ENCODE peak calls at places on chromosomes 6 and 20, in nine cellular contexts. J is tibial nerve; K is AG20443; V is thyroid gland; N is heart right ventricle; L is nucleus accumbens; B is GM12865; A is ureter; W is stimulated activated CD4-positive, alpha-beta T cell treated with anti-CD3 and anti-CD28 coated beads, Interleukin-1b, Interleukin-23, amount 100 ng/mL, for 1 hour. Y is an unnamed sample.

GRCh38 chr20:37294262-37294981 is 5.0 kb downstream of the MANBAL start:
- DNase-seq in J (no peak), K (no peak), V (no peak), N (no peak), L (no peak), B (no peak), A (no peak), W (no peak), Y (no peak)

GRCh38 chr6:165031491-165031890 is 277.9 kb downstream of the C6orf118 start:
- DNase-seq in J (no peak), K (no peak), V (no peak), N (no peak), L (no peak), B (no peak), A (no peak), W (no peak), Y (no peak)

GRCh38 chr6:134145786-134146185 is 93.4 kb upstream of the SLC2A12 start:
- DNase-seq in J (no peak), K (no peak), V (no peak), N (no peak), L (no peak), B (peak), A (no peak), W (no peak), Y (no peak)

GRCh38 chr6:53410508-53411258 is 61.9 kb upstream of the ELOVL5 start:
- DNase-seq in J (no peak), K (peak), V (peak), N (peak), L (no peak), B (peak), A (no peak), W (peak), Y (no peak)

GRCh38 chr20:40009542-40009941 is 679.5 kb downstream of the MAFB start:
- DNase-seq in J (no peak), K (no peak), V (no peak), N (no peak), L (no peak), B (no peak), A (no peak), W (no peak), Y (no peak)

GRCh38 chr6:129954749-129955431 is 63.5 kb upstream of the L3MBTL3 start:
- DNase-seq in J (no peak), K (no peak), V (no peak), N (no peak), L (no peak), B (no peak), A (no peak), W (no peak), Y (no peak)

GRCh38 chr20:17024513-17025105 is 202.2 kb upstream of the PCSK2 start:
- DNase-seq in J (no peak), K (peak), V (no peak), N (no peak), L (no peak), B (no peak), A (no peak), W (no peak), Y (no peak)

GRCh38 chr6:91018586-91018985 is 431.7 kb upstream of the MAP3K7 start:
- DNase-seq in J (no peak), K (no peak), V (no peak), N (no peak), L (no peak), B (no peak), A (no peak), W (no peak), Y (no peak)

GRCh38 chr20:46122071-46122470 is 4.0 kb downstream of the CD40 start:
- DNase-seq in J (no peak), K (peak), V (no peak), N (no peak), L (no peak), B (no peak), A (no peak), W (no peak), Y (no peak)

GRCh38 chr6:46921731-46922130 is at the start of gene ADGRF5:
- DNase-seq in J (no peak), K (no peak), V (peak), N (peak), L (no peak), B (no peak), A (no peak), W (no peak), Y (no peak)

GRCh38 chr6:117548797-117549301 is 53.5 kb downstream of the GOPC start:
- DNase-seq in J (no peak), K (peak), V (no peak), N (no peak), L (no peak), B (peak), A (no peak), W (no peak), Y (no peak)

GRCh38 chr6:1267790-1268762 is 43.8 kb upstream of the FOXQ1 start:
- DNase-seq in J (no peak), K (no peak), V (no peak), N (no peak), L (no peak), B (no peak), A (no peak), W (no peak), Y (no peak)

GRCh38 chr20:3312940-3313656 is 74.1 kb upstream of the SLC4A11 start:
- DNase-seq in J (no peak), K (peak), V (peak), N (no peak), L (no peak), B (no peak), A (no peak), W (no peak), Y (no peak)

GRCh38 chr6:137271245-137272183 is 52.3 kb upstream of the IFNGR1 start:
- DNase-seq in J (no peak), K (peak), V (no peak), N (no peak), L (no peak), B (peak), A (no peak), W (no peak), Y (no peak)

GRCh38 chr20:64188682-64189529 is 24.7 kb downstream of the MYT1 start:
- DNase-seq in J (no peak), K (no peak), V (no peak), N (no peak), L (no peak), B (no peak), A (no peak), W (no peak), Y (no peak)

GRCh38 chr6:148426317-148426977 is 83.8 kb downstream of the SASH1 start:
- DNase-seq in J (no peak), K (no peak), V (no peak), N (no peak), L (no peak), B (no peak), A (no peak), W (no peak), Y (no peak)

GRCh38 chr20:25057234-25058050 is 497 bp downstream of the ACSS1 start:
- DNase-seq in J (peak), K (peak), V (peak), N (peak), L (peak), B (peak), A (peak), W (peak), Y (no peak)

GRCh38 chr6:84648444-84648843 is 116.0 kb downstream of the TBX18 start:
- DNase-seq in J (no peak), K (no peak), V (no peak), N (no peak), L (no peak), B (no peak), A (no peak), W (no peak), Y (no peak)

GRCh38 chr6:110066091-110066490 is 88.0 kb downstream of the GPR6 start:
- DNase-seq in J (no peak), K (no peak), V (no peak), N (no peak), L (no peak), B (no peak), A (no peak), W (no peak), Y (peak)

GRCh38 chr6:53701333-53702073 is 35.9 kb upstream of the KLHL31 start:
- DNase-seq in J (no peak), K (no peak), V (no peak), N (no peak), L (no peak), B (no peak), A (no peak), W (no peak), Y (peak)

GRCh38 chr6:105431226-105431625 is 28.3 kb upstream of the PREP start:
- DNase-seq in J (no peak), K (peak), V (no peak), N (peak), L (no peak), B (peak), A (no peak), W (no peak), Y (no peak)

GRCh38 chr6:73460044-73460443 is 1.5 kb upstream of the MTO1 start:
- DNase-seq in J (no peak), K (no peak), V (no peak), N (no peak), L (no peak), B (no peak), A (no peak), W (no peak), Y (no peak)

GRCh38 chr20:37524859-37525708 is 2.6 kb downstream of the BLCAP start:
- DNase-seq in J (no peak), K (peak), V (no peak), N (no peak), L (no peak), B (no peak), A (no peak), W (no peak), Y (no peak)

GRCh38 chr20:57959018-57959417 is 249.2 kb upstream of the PMEPA1 start:
- DNase-seq in J (no peak), K (peak), V (no peak), N (no peak), L (no peak), B (no peak), A (peak), W (no peak), Y (no peak)

GRCh38 chr6:13511913-13512717 is 24.7 kb upstream of the GFOD1 start:
- DNase-seq in J (no peak), K (no peak), V (peak), N (peak), L (no peak), B (no peak), A (no peak), W (no peak), Y (no peak)

GRCh38 chr20:23320317-23320716 is 30.3 kb upstream of the NXT1 start:
- DNase-seq in J (no peak), K (peak), V (no peak), N (no peak), L (no peak), B (peak), A (no peak), W (no peak), Y (no peak)

GRCh38 chr6:81753709-81754678 is 1.5 kb upstream of the TENT5A start:
- DNase-seq in J (peak), K (peak), V (peak), N (peak), L (peak), B (peak), A (peak), W (peak), Y (peak)

GRCh38 chr20:20083796-20084195 is 31.5 kb downstream of the CFAP61 start:
- DNase-seq in J (no peak), K (no peak), V (no peak), N (no peak), L (no peak), B (peak), A (no peak), W (no peak), Y (no peak)

GRCh38 chr20:37903317-37904007 is 535 bp downstream of the VSTM2L start:
- DNase-seq in J (no peak), K (peak), V (no peak), N (no peak), L (no peak), B (no peak), A (no peak), W (no peak), Y (no peak)

GRCh38 chr20:34108616-34109174 is 3.3 kb downstream of the EIF2S2 start:
- DNase-seq in J (no peak), K (no peak), V (no peak), N (no peak), L (no peak), B (no peak), A (no peak), W (no peak), Y (no peak)

GRCh38 chr6:139627091-139627490 is 252.6 kb upstream of the CITED2 start:
- DNase-seq in J (no peak), K (no peak), V (no peak), N (no peak), L (no peak), B (no peak), A (no peak), W (no peak), Y (no peak)

GRCh38 chr6:37137881-37138568 is 31.9 kb upstream of the PIM1 start:
- DNase-seq in J (no peak), K (no peak), V (no peak), N (no peak), L (no peak), B (no peak), A (no peak), W (no peak), Y (no peak)